ENCODE peak calls at places on chromosomes 16 and 17, in six cellular contexts. One of them, this sample, is unnamed.

GRCh38 chr17:9239821-9240658 is 218.7 kb downstream of the NTN1 start:
- DNase-seq in fibroblast of lung: peak
- DNase-seq in H1: peak
- DNase-seq in prostate gland: peak
- DNase-seq in ascending aorta: peak
- DNase-seq in lower lobe of right lung: peak
- DNase-seq in this sample: peak

GRCh38 chr17:66347661-66348604 is 45.5 kb downstream of the PRKCA start:
- DNase-seq in fibroblast of lung: peak
- DNase-seq in H1: no peak
- DNase-seq in prostate gland: no peak
- DNase-seq in ascending aorta: no peak
- DNase-seq in lower lobe of right lung: no peak
- DNase-seq in this sample: no peak

GRCh38 chr17:61251939-61252865 is 147.4 kb upstream of the TBX2 start:
- DNase-seq in fibroblast of lung: peak
- DNase-seq in H1: no peak
- DNase-seq in prostate gland: peak
- DNase-seq in ascending aorta: peak
- DNase-seq in lower lobe of right lung: peak
- DNase-seq in this sample: peak

GRCh38 chr17:44902135-44902760 is 3.0 kb upstream of the EFTUD2 start:
- DNase-seq in fibroblast of lung: no peak
- DNase-seq in H1: no peak
- DNase-seq in prostate gland: no peak
- DNase-seq in ascending aorta: no peak
- DNase-seq in lower lobe of right lung: no peak
- DNase-seq in this sample: peak

GRCh38 chr17:29291163-29291752 is 2.7 kb downstream of the NUFIP2 start:
- DNase-seq in fibroblast of lung: peak
- DNase-seq in H1: no peak
- DNase-seq in prostate gland: peak
- DNase-seq in ascending aorta: no peak
- DNase-seq in lower lobe of right lung: no peak
- DNase-seq in this sample: no peak

GRCh38 chr17:19762515-19762961 is 14.4 kb upstream of the ALDH3A1 start:
- DNase-seq in fibroblast of lung: peak
- DNase-seq in H1: peak
- DNase-seq in prostate gland: peak
- DNase-seq in ascending aorta: peak
- DNase-seq in lower lobe of right lung: peak
- DNase-seq in this sample: peak

GRCh38 chr16:64211306-64211705 is 910.6 kb downstream of the CDH11 start:
- DNase-seq in fibroblast of lung: no peak
- DNase-seq in H1: no peak
- DNase-seq in prostate gland: no peak
- DNase-seq in ascending aorta: no peak
- DNase-seq in lower lobe of right lung: no peak
- DNase-seq in this sample: no peak

GRCh38 chr16:26442333-26442732 is 624.4 kb upstream of the C16orf82 start:
- DNase-seq in fibroblast of lung: no peak
- DNase-seq in H1: no peak
- DNase-seq in prostate gland: no peak
- DNase-seq in ascending aorta: no peak
- DNase-seq in lower lobe of right lung: no peak
- DNase-seq in this sample: no peak

GRCh38 chr17:69762359-69762758 is 312.7 kb upstream of the KCNJ16 start:
- DNase-seq in fibroblast of lung: no peak
- DNase-seq in H1: no peak
- DNase-seq in prostate gland: no peak
- DNase-seq in ascending aorta: no peak
- DNase-seq in lower lobe of right lung: no peak
- DNase-seq in this sample: no peak
- H3K4me3 ChIP-seq in fibroblast of lung: no peak
- H3K4me3 ChIP-seq in H1: no peak
- H3K4me3 ChIP-seq in prostate gland: no peak
- H3K4me3 ChIP-seq in ascending aorta: no peak
- H3K4me3 ChIP-seq in lower lobe of right lung: no peak
- H3K4me3 ChIP-seq in this sample: no peak

GRCh38 chr16:83953796-83954576 is 946 bp downstream of the OSGIN1 start:
- DNase-seq in fibroblast of lung: peak
- DNase-seq in H1: no peak
- DNase-seq in prostate gland: peak
- DNase-seq in ascending aorta: no peak
- DNase-seq in lower lobe of right lung: no peak
- DNase-seq in this sample: no peak

GRCh38 chr16:83951544-83951943 is 1.5 kb upstream of the OSGIN1 start:
- DNase-seq in fibroblast of lung: no peak
- DNase-seq in H1: no peak
- DNase-seq in prostate gland: no peak
- DNase-seq in ascending aorta: no peak
- DNase-seq in lower lobe of right lung: peak
- DNase-seq in this sample: no peak

GRCh38 chr16:83952940-83953795 is at the start of gene OSGIN1:
- DNase-seq in fibroblast of lung: peak
- DNase-seq in H1: peak
- DNase-seq in prostate gland: peak
- DNase-seq in ascending aorta: peak
- DNase-seq in lower lobe of right lung: peak
- DNase-seq in this sample: peak

GRCh38 chr16:83954577-83955016 is 1.6 kb downstream of the OSGIN1 start:
- DNase-seq in fibroblast of lung: peak
- DNase-seq in H1: no peak
- DNase-seq in prostate gland: no peak
- DNase-seq in ascending aorta: peak
- DNase-seq in lower lobe of right lung: peak
- DNase-seq in this sample: peak

GRCh38 chr16:83952587-83952939 is 477 bp upstream of the OSGIN1 start:
- DNase-seq in fibroblast of lung: no peak
- DNase-seq in H1: no peak
- DNase-seq in prostate gland: peak
- DNase-seq in ascending aorta: no peak
- DNase-seq in lower lobe of right lung: no peak
- DNase-seq in this sample: no peak
- H3K27ac ChIP-seq in fibroblast of lung: peak
- H3K27ac ChIP-seq in H1: no peak
- H3K27ac ChIP-seq in prostate gland: peak
- H3K27ac ChIP-seq in ascending aorta: peak
- H3K27ac ChIP-seq in lower lobe of right lung: peak
- H3K27ac ChIP-seq in this sample: peak

DNA sequence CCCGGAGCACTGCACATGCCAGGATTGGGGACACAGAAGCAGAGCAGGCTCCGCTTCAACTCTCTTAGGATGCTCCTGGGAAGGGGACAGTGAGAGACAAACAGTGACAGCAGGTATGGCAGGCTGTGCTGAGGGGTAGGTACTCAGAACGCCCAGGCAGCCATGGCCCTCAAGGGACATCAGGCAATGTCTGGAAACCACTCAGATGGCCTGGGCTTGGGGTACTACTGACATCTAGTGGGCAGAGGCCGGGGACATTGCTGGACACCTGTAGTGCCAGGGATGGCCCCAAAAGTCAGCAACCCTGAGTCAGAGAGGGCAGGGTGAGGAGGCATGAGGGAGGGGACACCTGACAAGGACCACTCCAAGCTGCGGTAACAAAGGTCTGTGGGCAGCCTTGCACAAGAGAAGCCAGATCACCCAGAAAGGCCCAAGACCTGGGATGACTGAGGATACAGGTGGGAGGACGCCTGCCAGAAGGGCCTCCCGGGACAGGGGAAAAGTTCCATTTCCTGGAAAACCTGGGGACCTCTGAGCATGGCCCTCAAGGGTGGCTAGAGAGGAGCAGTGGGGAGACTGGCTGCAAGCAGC is 21.2 kb downstream of the PEMT start:
- DNase-seq in fibroblast of lung: peak
- DNase-seq in H1: peak
- DNase-seq in prostate gland: peak
- DNase-seq in ascending aorta: no peak
- DNase-seq in lower lobe of right lung: no peak
- DNase-seq in this sample: no peak
- TF ChIP-seq CTCF in fibroblast of lung: peak
- TF ChIP-seq CTCF in H1: peak
- TF ChIP-seq CTCF in prostate gland: peak
- TF ChIP-seq CTCF in ascending aorta: peak
- TF ChIP-seq CTCF in lower lobe of right lung: peak
- TF ChIP-seq CTCF in this sample: peak

GRCh38 chr17:81287741-81288430 is 7.2 kb downstream of the SLC38A10 start:
- DNase-seq in fibroblast of lung: no peak
- DNase-seq in H1: no peak
- DNase-seq in prostate gland: no peak
- DNase-seq in ascending aorta: no peak
- DNase-seq in lower lobe of right lung: no peak
- DNase-seq in this sample: no peak
- H3K4me3 ChIP-seq in fibroblast of lung: no peak
- H3K4me3 ChIP-seq in H1: no peak
- H3K4me3 ChIP-seq in prostate gland: no peak
- H3K4me3 ChIP-seq in ascending aorta: no peak
- H3K4me3 ChIP-seq in lower lobe of right lung: no peak
- H3K4me3 ChIP-seq in this sample: no peak

GRCh38 chr17:69900101-69900500 is 174.9 kb upstream of the KCNJ16 start:
- DNase-seq in fibroblast of lung: no peak
- DNase-seq in H1: no peak
- DNase-seq in prostate gland: no peak
- DNase-seq in ascending aorta: no peak
- DNase-seq in lower lobe of right lung: no peak
- DNase-seq in this sample: no peak
- H3K27ac ChIP-seq in fibroblast of lung: no peak
- H3K27ac ChIP-seq in H1: no peak
- H3K27ac ChIP-seq in prostate gland: no peak
- H3K27ac ChIP-seq in ascending aorta: no peak
- H3K27ac ChIP-seq in lower lobe of right lung: no peak
- H3K27ac ChIP-seq in this sample: no peak

DNA sequence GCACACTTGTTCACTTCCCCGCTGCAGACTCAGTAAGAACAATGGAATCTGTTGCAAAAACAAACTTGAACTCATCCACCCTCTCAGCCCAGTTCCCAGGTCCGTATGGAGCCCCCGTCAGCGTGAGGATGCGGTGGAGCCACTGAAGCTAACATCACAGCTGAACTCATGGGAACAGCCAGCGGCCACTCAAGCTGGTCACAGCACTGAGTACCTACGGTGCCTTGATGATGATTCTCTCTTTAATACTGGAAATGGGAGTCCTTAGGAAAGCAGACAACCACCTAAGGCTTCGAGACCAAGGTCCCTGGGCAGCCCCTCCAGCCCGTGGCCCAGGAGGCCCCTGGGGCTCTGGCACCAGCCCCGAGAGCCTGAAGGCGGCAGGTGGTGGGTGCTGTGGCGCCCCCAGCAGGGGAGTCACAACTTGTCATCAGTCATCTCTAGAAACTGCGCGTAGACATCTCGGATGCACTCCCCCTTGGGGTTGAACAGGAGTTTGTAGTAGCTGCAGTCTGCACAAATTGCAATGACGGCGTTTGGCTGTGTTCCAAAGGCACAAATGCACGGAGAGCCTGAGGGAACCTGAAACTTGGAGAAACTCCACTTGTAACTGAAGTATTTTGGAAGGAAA is 31.0 kb upstream of the RHOT1 start:
- DNase-seq in fibroblast of lung: peak
- DNase-seq in H1: peak
- DNase-seq in prostate gland: peak
- DNase-seq in ascending aorta: peak
- DNase-seq in lower lobe of right lung: no peak
- DNase-seq in this sample: no peak
- TF ChIP-seq CTCF in fibroblast of lung: peak
- TF ChIP-seq CTCF in H1: peak
- TF ChIP-seq CTCF in prostate gland: no peak
- TF ChIP-seq CTCF in ascending aorta: peak
- TF ChIP-seq CTCF in lower lobe of right lung: no peak
- TF ChIP-seq CTCF in this sample: peak

GRCh38 chr17:75178453-75178852 is 4.3 kb downstream of the SUMO2 start:
- DNase-seq in fibroblast of lung: no peak
- DNase-seq in H1: no peak
- DNase-seq in prostate gland: no peak
- DNase-seq in ascending aorta: no peak
- DNase-seq in lower lobe of right lung: no peak
- DNase-seq in this sample: no peak
- H3K4me3 ChIP-seq in fibroblast of lung: no peak
- H3K4me3 ChIP-seq in H1: no peak
- H3K4me3 ChIP-seq in prostate gland: no peak
- H3K4me3 ChIP-seq in ascending aorta: no peak
- H3K4me3 ChIP-seq in lower lobe of right lung: no peak
- H3K4me3 ChIP-seq in this sample: no peak

GRCh38 chr16:23642246-23642774 is 1.0 kb downstream of the DCTN5 start:
- DNase-seq in fibroblast of lung: no peak
- DNase-seq in H1: no peak
- DNase-seq in prostate gland: no peak
- DNase-seq in ascending aorta: no peak
- DNase-seq in lower lobe of right lung: no peak
- DNase-seq in this sample: no peak
- H3K27ac ChIP-seq in fibroblast of lung: peak
- H3K27ac ChIP-seq in H1: no peak
- H3K27ac ChIP-seq in prostate gland: no peak
- H3K27ac ChIP-seq in ascending aorta: no peak
- H3K27ac ChIP-seq in lower lobe of right lung: no peak
- H3K27ac ChIP-seq in this sample: no peak

DNA sequence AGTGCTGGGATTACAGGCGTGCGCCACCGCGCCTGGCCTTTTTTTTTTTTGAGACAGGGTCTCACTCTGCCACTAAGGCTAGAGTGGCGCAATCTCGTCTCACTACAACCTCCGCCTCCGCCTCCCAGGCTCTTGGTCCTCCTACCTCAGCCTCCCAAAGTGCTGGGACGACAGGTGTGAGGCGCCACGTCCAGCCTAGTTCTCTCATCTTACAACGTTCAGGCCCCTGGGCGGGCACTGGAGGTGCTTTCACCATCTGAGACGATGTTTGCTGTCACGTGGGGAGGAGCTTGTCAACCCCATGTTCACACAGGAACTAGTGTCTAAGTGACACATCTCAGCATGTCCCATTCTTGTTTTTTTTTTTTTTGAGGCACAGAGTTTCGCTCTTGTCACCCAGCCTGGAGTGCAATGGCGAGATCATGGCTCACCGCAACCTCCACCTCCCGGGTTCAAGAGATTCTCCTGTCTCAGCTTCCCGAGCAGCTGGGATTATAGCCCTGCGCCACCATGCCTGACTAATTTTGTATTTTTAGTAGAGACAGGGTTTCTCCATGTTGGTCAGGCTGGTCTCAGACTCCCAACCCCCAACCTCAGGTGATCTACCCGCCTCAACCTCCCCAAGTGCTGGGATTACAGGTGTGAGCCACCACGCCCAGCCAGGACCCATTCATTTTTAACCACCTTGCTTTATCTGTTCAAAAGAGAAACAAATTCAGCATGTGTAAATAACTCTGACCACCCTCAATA is 5.2 kb upstream of the FANCA start:
- DNase-seq in fibroblast of lung: no peak
- DNase-seq in H1: no peak
- DNase-seq in prostate gland: no peak
- DNase-seq in ascending aorta: no peak
- DNase-seq in lower lobe of right lung: no peak
- DNase-seq in this sample: no peak
- TF ChIP-seq CTCF in fibroblast of lung: no peak
- TF ChIP-seq CTCF in H1: no peak
- TF ChIP-seq CTCF in prostate gland: no peak
- TF ChIP-seq CTCF in ascending aorta: no peak
- TF ChIP-seq CTCF in lower lobe of right lung: no peak
- TF ChIP-seq CTCF in this sample: no peak